ENCODE peak calls at places on chromosomes 13 and 19, in eight cellular contexts. Z is iPS DF 19.7; D is effector CD4-positive, alpha-beta T cell; O is right cardiac atrium; N is heart right ventricle; U is AG09309; K is body of pancreas; G is NCI-H774. L is an unnamed sample.

GRCh38 chr19:38277549-38277948 is 13.2 kb downstream of the SPINT2 start:
- DNase-seq in Z (no peak), D (no peak), O (no peak), N (no peak), U (no peak), K (no peak), G (no peak), L (no peak)

GRCh38 chr13:22024381-22024994 is 353.6 kb downstream of the FGF9 start:
- DNase-seq in Z (no peak), D (no peak), O (no peak), N (no peak), U (no peak), K (no peak), G (no peak), L (no peak)

GRCh38 chr13:77406644-77407440 is 79.9 kb upstream of the MYCBP2 start:
- DNase-seq in Z (no peak), D (no peak), O (no peak), N (no peak), U (no peak), K (no peak), G (no peak), L (no peak)

GRCh38 chr19:6723738-6724137 is 3.3 kb upstream of the C3 start:
- DNase-seq in Z (no peak), D (no peak), O (no peak), N (no peak), U (no peak), K (no peak), G (no peak), L (no peak)

GRCh38 chr13:114106991-114107685 is 25.3 kb downstream of the RASA3 start:
- DNase-seq in Z (no peak), D (no peak), O (peak; percentile 42), N (no peak), U (no peak), K (no peak), G (no peak), L (peak; percentile 49)

GRCh38 chr19:54325631-54326030 is 12.7 kb upstream of the LILRA5 start:
- DNase-seq in Z (no peak), D (no peak), O (no peak), N (no peak), U (no peak), K (no peak), G (no peak), L (no peak)

GRCh38 chr19:29845576-29846176 is 33.9 kb downstream of the CCNE1 start:
- DNase-seq in Z (no peak), D (peak; percentile 7), O (no peak), N (peak; percentile 11), U (no peak), K (no peak), G (no peak), L (peak; percentile 64)

GRCh38 chr13:77565635-77566034 is 30.1 kb downstream of the SCEL start:
- DNase-seq in Z (no peak), D (no peak), O (no peak), N (no peak), U (no peak), K (no peak), G (peak; percentile 1), L (no peak)

GRCh38 chr13:40494513-40494912 is 171.9 kb downstream of the FOXO1 start:
- DNase-seq in Z (no peak), D (no peak), O (no peak), N (no peak), U (no peak), K (no peak), G (no peak), L (no peak)

GRCh38 chr19:18233224-18233825 is 7.1 kb upstream of the PDE4C start:
- DNase-seq in Z (no peak), D (peak; percentile 35), O (peak; percentile 73), N (no peak), U (no peak), K (peak; percentile 55), G (no peak), L (peak; percentile 64)

GRCh38 chr13:33366469-33367062 is 81.0 kb upstream of the STARD13 start:
- DNase-seq in Z (no peak), D (no peak), O (no peak), N (no peak), U (no peak), K (no peak), G (no peak), L (no peak)

GRCh38 chr13:110412132-110412912 is 105.2 kb downstream of the COL4A2 start:
- DNase-seq in Z (peak; percentile 68), D (peak; percentile 21), O (peak; percentile 93), N (peak; percentile 93), U (peak; percentile 97), K (peak; percentile 84), G (peak; percentile 85), L (peak; percentile 85)

GRCh38 chr19:27694361-27695055 is 1518.4 kb downstream of the UQCRFS1 start:
- DNase-seq in Z (no peak), D (no peak), O (no peak), N (no peak), U (no peak), K (no peak), G (no peak), L (no peak)

GRCh38 chr13:76884571-76885202 is 1.5 kb downstream of the KCTD12 start:
- DNase-seq in Z (no peak), D (no peak), O (no peak), N (peak; percentile 11), U (no peak), K (no peak), G (no peak), L (no peak)

GRCh38 chr19:6861683-6862286 is 25.6 kb upstream of the ADGRE1 start:
- DNase-seq in Z (no peak), D (no peak), O (no peak), N (no peak), U (no peak), K (no peak), G (no peak), L (no peak)

GRCh38 chr13:28059214-28059613 is 41.2 kb downstream of the FLT3 start:
- DNase-seq in Z (peak; percentile 15), D (peak; percentile 17), O (no peak), N (peak; percentile 8), U (no peak), K (peak; percentile 70), G (no peak), L (peak; percentile 51)

GRCh38 chr13:36490055-36490454 is 57.8 kb downstream of the CCNA1 start:
- DNase-seq in Z (no peak), D (no peak), O (no peak), N (no peak), U (no peak), K (no peak), G (no peak), L (no peak)

GRCh38 chr19:40398417-40399056 is 8.6 kb upstream of the HIPK4 start:
- DNase-seq in Z (peak; percentile 67), D (peak; percentile 28), O (peak; percentile 74), N (no peak), U (no peak), K (no peak), G (peak; percentile 8), L (peak; percentile 79)

GRCh38 chr13:74450525-74450845 is 316.3 kb upstream of the KLF12 start:
- DNase-seq in Z (no peak), D (no peak), O (no peak), N (no peak), U (no peak), K (no peak), G (no peak), L (no peak)

GRCh38 chr13:42707003-42707402 is 74.4 kb upstream of the FAM216B start:
- DNase-seq in Z (no peak), D (no peak), O (no peak), N (no peak), U (no peak), K (no peak), G (no peak), L (no peak)

GRCh38 chr13:42815686-42816085 is 34.3 kb downstream of the FAM216B start:
- DNase-seq in Z (no peak), D (no peak), O (no peak), N (no peak), U (no peak), K (no peak), G (no peak), L (no peak)

GRCh38 chr13:60976367-60976766 is 439.3 kb downstream of the PCDH20 start:
- DNase-seq in Z (no peak), D (no peak), O (no peak), N (no peak), U (no peak), K (no peak), G (no peak), L (no peak)

GRCh38 chr13:113926301-113926761 is 47.5 kb downstream of the C13orf46 start:
- DNase-seq in Z (no peak), D (no peak), O (no peak), N (no peak), U (peak; percentile 78), K (peak; percentile 8), G (no peak), L (no peak)

GRCh38 chr13:52446265-52446664 is 4.2 kb downstream of the VPS36 start:
- DNase-seq in Z (no peak), D (no peak), O (no peak), N (no peak), U (no peak), K (no peak), G (no peak), L (no peak)

GRCh38 chr13:53010374-53011105 is 18.1 kb upstream of the OLFM4 start:
- DNase-seq in Z (no peak), D (no peak), O (no peak), N (no peak), U (no peak), K (peak; percentile 73), G (no peak), L (peak; percentile 72)

GRCh38 chr19:47176627-47177090 is 46.0 kb downstream of the SAE1 start:
- DNase-seq in Z (no peak), D (peak; percentile 31), O (no peak), N (peak; percentile 16), U (peak; percentile 93), K (no peak), G (no peak), L (no peak)

GRCh38 chr19:45677351-45678230 is 9.6 kb downstream of the GIPR start:
- DNase-seq in Z (peak; percentile 96), D (peak; percentile 78), O (peak; percentile 87), N (peak; percentile 54), U (no peak), K (peak; percentile 97), G (peak; percentile 94), L (peak; percentile 97)

L was measured in mucosa of descending colon.